ENCODE peak calls at places on chromosomes 11 and 22, in five cellular contexts. One of them, this sample, is unnamed.

GRCh38 chr11:134144744-134145143 is 75.9 kb downstream of the JAM3 start:
- DNase-seq in lower lobe of right lung: no peak
- DNase-seq in A549: no peak
- DNase-seq in SK-N-SH: no peak
- DNase-seq in right atrium auricular region: no peak
- DNase-seq in this sample: no peak

GRCh38 chr11:61445535-61445934 is 15.6 kb downstream of the SDHAF2 start:
- DNase-seq in SK-N-SH: no peak
- DNase-seq in right atrium auricular region: no peak
- DNase-seq in A549: no peak
- DNase-seq in lower lobe of right lung: no peak
- DNase-seq in this sample: no peak

GRCh38 chr11:122653911-122654310 is 1.6 kb upstream of the UBASH3B start:
- DNase-seq in A549: no peak
- DNase-seq in SK-N-SH: no peak
- DNase-seq in right atrium auricular region: no peak
- DNase-seq in lower lobe of right lung: no peak
- DNase-seq in this sample: no peak

GRCh38 chr11:126790550-126790981 is 210.0 kb downstream of the KIRREL3 start:
- DNase-seq in SK-N-SH: no peak
- DNase-seq in right atrium auricular region: no peak
- DNase-seq in lower lobe of right lung: no peak
- DNase-seq in A549: peak
- DNase-seq in this sample: peak

GRCh38 chr11:134270250-134270714 is 5.9 kb upstream of the GLB1L3 start:
- DNase-seq in A549: no peak
- DNase-seq in right atrium auricular region: no peak
- DNase-seq in lower lobe of right lung: no peak
- DNase-seq in SK-N-SH: peak
- DNase-seq in this sample: no peak

GRCh38 chr11:30216534-30216933 is 14.3 kb upstream of the FSHB start:
- DNase-seq in A549: no peak
- DNase-seq in lower lobe of right lung: no peak
- DNase-seq in right atrium auricular region: no peak
- DNase-seq in SK-N-SH: no peak
- DNase-seq in this sample: no peak

GRCh38 chr11:1572200-1573076 is at the start of gene DUSP8:
- DNase-seq in right atrium auricular region: peak
- DNase-seq in lower lobe of right lung: peak
- DNase-seq in A549: peak
- DNase-seq in SK-N-SH: peak
- DNase-seq in this sample: peak

GRCh38 chr22:17368727-17369552 is at the start of gene CECR2:
- DNase-seq in right atrium auricular region: peak
- DNase-seq in lower lobe of right lung: peak
- DNase-seq in A549: peak
- DNase-seq in SK-N-SH: peak
- DNase-seq in this sample: peak

GRCh38 chr11:122661182-122661945 is 5.8 kb downstream of the UBASH3B start:
- DNase-seq in lower lobe of right lung: no peak
- DNase-seq in right atrium auricular region: no peak
- DNase-seq in A549: no peak
- DNase-seq in SK-N-SH: no peak
- DNase-seq in this sample: no peak

GRCh38 chr22:20602589-20603164 is 95.3 kb downstream of the MED15 start:
- DNase-seq in lower lobe of right lung: peak
- DNase-seq in SK-N-SH: no peak
- DNase-seq in right atrium auricular region: no peak
- DNase-seq in A549: no peak
- DNase-seq in this sample: no peak

GRCh38 chr22:27487600-27488450 is 313.7 kb downstream of the MN1 start:
- DNase-seq in A549: peak
- DNase-seq in right atrium auricular region: no peak
- DNase-seq in SK-N-SH: no peak
- DNase-seq in lower lobe of right lung: no peak
- DNase-seq in this sample: no peak

GRCh38 chr11:130408901-130409300 is 19.5 kb downstream of the ADAMTS8 start:
- DNase-seq in A549: no peak
- DNase-seq in right atrium auricular region: no peak
- DNase-seq in SK-N-SH: no peak
- DNase-seq in lower lobe of right lung: no peak
- DNase-seq in this sample: no peak

GRCh38 chr11:130411223-130411622 is 17.2 kb downstream of the ADAMTS8 start:
- DNase-seq in SK-N-SH: no peak
- DNase-seq in lower lobe of right lung: no peak
- DNase-seq in A549: no peak
- DNase-seq in right atrium auricular region: no peak
- DNase-seq in this sample: no peak

GRCh38 chr11:130409618-130410388 is 18.6 kb downstream of the ADAMTS8 start:
- DNase-seq in A549: no peak
- DNase-seq in right atrium auricular region: no peak
- DNase-seq in SK-N-SH: no peak
- DNase-seq in lower lobe of right lung: no peak
- DNase-seq in this sample: no peak

GRCh38 chr11:130407978-130408377 is 20.4 kb downstream of the ADAMTS8 start:
- DNase-seq in right atrium auricular region: peak
- DNase-seq in lower lobe of right lung: no peak
- DNase-seq in SK-N-SH: no peak
- DNase-seq in A549: peak
- DNase-seq in this sample: no peak

GRCh38 chr11:130408401-130408890 is 20.0 kb downstream of the ADAMTS8 start:
- DNase-seq in SK-N-SH: no peak
- DNase-seq in lower lobe of right lung: no peak
- DNase-seq in right atrium auricular region: no peak
- DNase-seq in A549: no peak
- DNase-seq in this sample: no peak
- H3K27ac ChIP-seq in SK-N-SH: no peak
- H3K27ac ChIP-seq in lower lobe of right lung: no peak
- H3K27ac ChIP-seq in right atrium auricular region: peak
- H3K27ac ChIP-seq in A549: no peak
- H3K27ac ChIP-seq in this sample: no peak

GRCh38 chr22:49322231-49322630 is 505.4 kb downstream of the BRD1 start:
- DNase-seq in lower lobe of right lung: peak
- DNase-seq in right atrium auricular region: peak
- DNase-seq in SK-N-SH: no peak
- DNase-seq in A549: no peak
- DNase-seq in this sample: no peak
- H3K27ac ChIP-seq in lower lobe of right lung: no peak
- H3K27ac ChIP-seq in right atrium auricular region: no peak
- H3K27ac ChIP-seq in SK-N-SH: no peak
- H3K27ac ChIP-seq in A549: no peak
- H3K27ac ChIP-seq in this sample: no peak

GRCh38 chr22:25748704-25749103 is 6.7 kb downstream of the MYO18B start:
- DNase-seq in SK-N-SH: no peak
- DNase-seq in right atrium auricular region: no peak
- DNase-seq in A549: no peak
- DNase-seq in lower lobe of right lung: no peak
- DNase-seq in this sample: no peak
- H3K27ac ChIP-seq in SK-N-SH: no peak
- H3K27ac ChIP-seq in right atrium auricular region: peak
- H3K27ac ChIP-seq in A549: peak
- H3K27ac ChIP-seq in lower lobe of right lung: no peak
- H3K27ac ChIP-seq in this sample: no peak

GRCh38 chr11:124402326-124402922 is 3.6 kb upstream of the OR8B3 start:
- DNase-seq in SK-N-SH: peak
- DNase-seq in lower lobe of right lung: peak
- DNase-seq in right atrium auricular region: peak
- DNase-seq in A549: peak
- DNase-seq in this sample: peak

GRCh38 chr11:124409906-124410305 is 11.1 kb upstream of the OR8B3 start:
- DNase-seq in SK-N-SH: no peak
- DNase-seq in A549: no peak
- DNase-seq in lower lobe of right lung: no peak
- DNase-seq in right atrium auricular region: no peak
- DNase-seq in this sample: no peak

DNA sequence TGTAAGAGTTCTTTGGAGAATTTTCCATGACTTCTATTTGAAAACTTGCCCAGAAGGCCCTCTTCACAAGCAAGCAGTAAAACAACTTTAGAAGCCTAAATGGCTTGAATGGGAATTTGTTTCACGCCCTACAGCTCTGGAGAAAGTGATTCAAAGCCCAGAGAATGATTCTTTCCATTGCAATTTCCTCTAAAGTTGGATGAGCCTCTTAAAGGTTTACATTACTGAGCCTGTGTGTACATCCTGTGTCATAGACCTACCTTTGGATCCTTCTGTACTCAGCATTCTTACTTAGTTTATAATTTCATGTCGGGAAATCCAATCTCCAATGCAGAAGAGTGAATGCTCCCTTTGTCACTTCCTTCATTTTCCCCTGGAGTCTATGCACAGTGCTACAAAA is 6.8 kb upstream of the OR8B3 start:
- DNase-seq in SK-N-SH: no peak
- DNase-seq in lower lobe of right lung: no peak
- DNase-seq in right atrium auricular region: no peak
- DNase-seq in A549: no peak
- DNase-seq in this sample: no peak
- H3K27ac ChIP-seq in SK-N-SH: no peak
- H3K27ac ChIP-seq in lower lobe of right lung: no peak
- H3K27ac ChIP-seq in right atrium auricular region: no peak
- H3K27ac ChIP-seq in A549: no peak
- H3K27ac ChIP-seq in this sample: no peak